ENCODE peak calls at places on chromosome 1, in four cellular contexts. K, G, X and S are unnamed samples.

GRCh38 chr1:183760661-183761060 is 44.3 kb upstream of the RGL1 start:
- DNase-seq in G (no peak), K (no peak), X (no peak), S (peak)

GRCh38 chr1:63779338-63779819 is 5.6 kb downstream of the ROR1 start:
- DNase-seq in G (no peak), X (no peak), K (peak), S (no peak)

GRCh38 chr1:161209790-161210409 is 5.2 kb upstream of the FCER1G start:
- DNase-seq in K (peak), G (peak), X (peak), S (peak)

GRCh38 chr1:60054374-60054773 is 19.2 kb downstream of the C1orf87 start:
- DNase-seq in K (no peak), G (no peak), X (no peak), S (no peak)

GRCh38 chr1:12339410-12339809 is 109.6 kb downstream of the VPS13D start:
- DNase-seq in X (no peak), K (no peak), G (no peak), S (no peak)

GRCh38 chr1:33383974-33384767 is 46.7 kb downstream of the PHC2 start:
- DNase-seq in X (no peak), G (no peak), K (peak), S (peak)

GRCh38 chr1:24266398-24266941 is 52.7 kb upstream of the GRHL3 start:
- DNase-seq in K (peak), G (no peak), X (no peak), S (peak)

GRCh38 chr1:181777812-181778211 is 283.7 kb downstream of the ZNF648 start:
- DNase-seq in K (no peak), G (no peak), X (no peak), S (peak)

GRCh38 chr1:240230821-240231220 is 139.1 kb downstream of the FMN2 start:
- DNase-seq in K (no peak), X (no peak), G (no peak), S (no peak)

GRCh38 chr1:201597551-201598230 is 58.8 kb downstream of the NAV1 start:
- DNase-seq in G (peak), K (no peak), X (no peak), S (no peak)

GRCh38 chr1:228459091-228459993 is 27.8 kb upstream of the RNF187 start:
- DNase-seq in K (peak), G (peak), X (peak), S (peak)

GRCh38 chr1:62882161-62882560 is 98.2 kb downstream of the ATG4C start:
- DNase-seq in X (no peak), K (no peak), G (peak), S (no peak)

GRCh38 chr1:195071461-195071860 is 1536.8 kb downstream of the KCNT2 start:
- DNase-seq in K (no peak), G (no peak), X (no peak), S (no peak)